ENCODE peak calls at places on chromosomes 7 and 10, in six cellular contexts. N, P, J, D, C and V are unnamed samples.
A peak's percentile ranks its signal among the peaks of the same experiment; 100 is the strongest.

GRCh38 chr7:158106272-158106671 is 481.4 kb downstream of the PTPRN2 start:
- DNase-seq in N (no peak), P (no peak), J (peak; percentile 25), D (no peak), C (no peak), V (no peak)

GRCh38 chr10:48187713-48188541 is 86.6 kb downstream of the FRMPD2 start:
- DNase-seq in N (no peak), P (no peak), J (no peak), D (no peak), C (no peak), V (no peak)

GRCh38 chr7:46854958-46855473 is 726.9 kb downstream of the TNS3 start:
- DNase-seq in N (peak; percentile 86), P (no peak), J (no peak), D (no peak), C (no peak), V (no peak)

GRCh38 chr10:6228647-6229046 is 25.9 kb downstream of the PFKFB3 start:
- DNase-seq in N (no peak), P (no peak), J (no peak), D (peak; percentile 67), C (no peak), V (no peak)

GRCh38 chr7:29078286-29078685 is 68.1 kb downstream of the CPVL start:
- DNase-seq in N (no peak), P (no peak), J (no peak), D (no peak), C (no peak), V (no peak)

GRCh38 chr7:101126651-101127459 is at the start of gene SERPINE1:
- DNase-seq in N (peak; percentile 100), P (peak; percentile 87), J (peak; percentile 93), D (peak; percentile 95), C (peak; percentile 62), V (peak; percentile 95)

GRCh38 chr7:43758861-43759683 is 592 bp downstream of the BLVRA start:
- DNase-seq in N (peak; percentile 70), P (no peak), J (peak; percentile 52), D (peak; percentile 82), C (peak; percentile 30), V (peak; percentile 48)

GRCh38 chr10:30630571-30630970 is 1.0 kb upstream of the LYZL2 start:
- DNase-seq in N (peak; percentile 74), P (no peak), J (no peak), D (no peak), C (no peak), V (no peak)

GRCh38 chr7:44278451-44279161 is 46.8 kb downstream of the CAMK2B start:
- DNase-seq in N (peak; percentile 20), P (peak; percentile 18), J (peak; percentile 33), D (peak; percentile 36), C (no peak), V (peak; percentile 7)

GRCh38 chr10:72663971-72664370 is 28.0 kb upstream of the MCU start:
- DNase-seq in N (peak; percentile 11), P (no peak), J (no peak), D (no peak), C (no peak), V (no peak)

GRCh38 chr7:25858200-25858561 is 293.8 kb upstream of the NFE2L3 start:
- DNase-seq in N (no peak), P (no peak), J (no peak), D (no peak), C (no peak), V (no peak)

GRCh38 chr7:110119883-110120581 is 970.9 kb upstream of the LRRN3 start:
- DNase-seq in N (no peak), P (peak; percentile 27), J (no peak), D (peak; percentile 39), C (no peak), V (no peak)

GRCh38 chr7:21749318-21749717 is 196.4 kb downstream of the CDCA7L start:
- DNase-seq in N (no peak), P (peak; percentile 33), J (no peak), D (no peak), C (no peak), V (no peak)

GRCh38 chr10:21502371-21502765 is 23.1 kb downstream of the SKIDA1 start:
- DNase-seq in N (no peak), P (no peak), J (no peak), D (no peak), C (no peak), V (no peak)

GRCh38 chr10:44937201-44938005 is 22.2 kb upstream of the RASSF4 start:
- DNase-seq in N (no peak), P (peak; percentile 5), J (peak; percentile 30), D (peak; percentile 12), C (no peak), V (no peak)

GRCh38 chr10:5948999-5949759 is 28.2 kb downstream of the IL15RA start:
- DNase-seq in N (peak; percentile 76), P (peak; percentile 76), J (no peak), D (peak; percentile 81), C (no peak), V (peak; percentile 66)

GRCh38 chr10:110641256-110641655 is 2.9 kb upstream of the RBM20 start:
- DNase-seq in N (no peak), P (peak; percentile 88), J (peak; percentile 68), D (no peak), C (no peak), V (no peak)

GRCh38 chr7:11232462-11232861 is 258.8 kb downstream of the PHF14 start:
- DNase-seq in N (peak; percentile 54), P (no peak), J (no peak), D (no peak), C (no peak), V (no peak)

GRCh38 chr10:95096143-95096542 is 26.8 kb upstream of the CYP2C8 start:
- DNase-seq in N (no peak), P (no peak), J (no peak), D (no peak), C (no peak), V (no peak)

GRCh38 chr7:7696458-7697119 is 21.8 kb downstream of the RPA3 start:
- DNase-seq in N (peak; percentile 65), P (no peak), J (no peak), D (no peak), C (no peak), V (no peak)

GRCh38 chr10:56178210-56178609 is 182.8 kb downstream of the ZWINT start:
- DNase-seq in N (no peak), P (no peak), J (no peak), D (no peak), C (no peak), V (no peak)

GRCh38 chr7:103447073-103447960 is 1.3 kb upstream of the SLC26A5 start:
- DNase-seq in N (peak; percentile 69), P (peak; percentile 86), J (peak; percentile 47), D (no peak), C (no peak), V (no peak)

DNA sequence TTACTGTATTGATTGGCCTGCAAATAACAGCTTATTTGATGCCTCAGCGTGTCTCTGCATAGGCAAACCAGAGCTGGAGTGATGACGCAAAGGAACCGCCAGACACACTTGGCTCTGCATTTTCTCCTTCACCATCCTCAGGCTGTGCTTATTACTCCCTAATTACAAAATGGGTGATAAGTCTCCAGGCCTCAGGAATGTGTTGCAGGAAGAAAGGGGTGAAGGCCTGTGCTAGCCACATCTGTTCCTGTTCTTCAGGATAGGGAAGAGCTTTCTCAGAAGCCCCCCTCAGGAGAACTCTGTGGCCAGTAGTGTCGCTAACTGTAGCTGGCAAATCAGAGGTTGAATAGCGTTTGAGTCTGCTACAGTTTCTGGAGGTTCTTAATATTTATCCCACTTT is 5.1 kb downstream of the TDRD1 start:
- DNase-seq in N (no peak), P (no peak), J (no peak), D (no peak), C (no peak), V (no peak)
- H3K27ac ChIP-seq in N (no peak overlapping the region), P (no peak overlapping the region), J (no peak overlapping the region), D (no peak overlapping the region), C (no peak overlapping the region), V (no peak overlapping the region)

DNA sequence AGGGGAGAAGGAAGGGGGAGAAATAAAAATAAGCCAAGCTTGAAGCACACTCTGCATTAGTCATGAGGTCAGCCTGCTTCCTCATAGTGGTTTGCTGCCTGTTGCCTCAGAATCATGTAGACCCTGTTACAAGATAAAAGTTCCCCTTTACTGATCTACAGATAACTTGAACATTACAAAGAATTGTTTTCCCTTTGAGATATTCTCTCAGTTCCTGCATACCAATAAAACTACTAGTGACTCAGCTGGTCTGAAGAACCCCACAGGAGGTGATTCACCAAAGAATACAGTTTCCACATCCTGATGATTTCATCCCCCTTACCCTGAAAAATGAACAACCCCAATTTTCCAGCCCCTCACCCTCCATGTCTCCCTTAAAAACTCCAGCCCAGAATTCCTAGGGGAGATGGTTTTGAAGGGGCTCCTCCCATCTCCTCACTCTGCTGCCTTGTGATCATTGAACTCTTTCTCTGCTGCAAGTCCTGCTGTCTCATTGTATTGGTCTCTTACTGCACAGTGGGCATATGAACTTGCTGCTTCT is 31.5 kb upstream of the NRP1 start:
- DNase-seq in N (peak; percentile 92), P (no peak), J (peak; percentile 77), D (no peak), C (no peak), V (no peak)
- H3K27ac ChIP-seq in N (peak overlapping the region; percentile 97), P (no peak overlapping the region), J (peak overlapping the region; percentile 92), D (no peak overlapping the region), C (no peak overlapping the region), V (no peak overlapping the region)

GRCh38 chr10:79995979-79996629 is 47.2 kb upstream of the SFTPD start:
- DNase-seq in N (no peak), P (no peak), J (no peak), D (no peak), C (no peak), V (no peak)

GRCh38 chr10:80000541-80000940 is 51.6 kb upstream of the SFTPD start:
- DNase-seq in N (no peak), P (no peak), J (no peak), D (no peak), C (no peak), V (no peak)

GRCh38 chr10:79994556-79994955 is 45.7 kb upstream of the SFTPD start:
- DNase-seq in N (no peak), P (no peak), J (no peak), D (no peak), C (no peak), V (no peak)
- H3K27ac ChIP-seq in N (no peak overlapping the region), P (no peak overlapping the region), J (no peak overlapping the region), D (no peak overlapping the region), C (no peak overlapping the region), V (no peak overlapping the region)

DNA sequence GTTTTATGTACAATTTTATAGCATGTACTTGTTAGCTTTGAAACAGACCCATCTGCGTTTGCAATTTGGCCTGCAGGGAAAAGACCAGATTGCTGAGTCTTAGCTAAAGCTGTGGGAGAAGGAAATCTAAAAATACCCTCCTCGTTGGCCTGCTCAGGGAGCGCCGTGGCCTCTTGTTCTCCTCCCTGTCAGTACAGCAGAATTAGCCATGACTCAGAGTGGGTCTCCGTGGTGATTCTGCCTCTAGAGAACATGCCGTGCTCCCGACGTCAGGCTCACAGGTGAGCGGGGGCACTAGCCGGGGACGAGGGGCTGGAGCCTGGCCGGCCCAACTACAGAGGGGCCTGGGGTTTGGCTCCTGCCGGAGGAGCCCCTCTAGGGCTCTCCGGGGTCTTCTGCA is 98.8 kb downstream of the LHPP start:
- DNase-seq in N (peak; percentile 82), P (no peak), J (no peak), D (peak; percentile 83), C (no peak), V (peak; percentile 85)
- H3K27ac ChIP-seq in N (no peak overlapping the region), P (no peak overlapping the region), J (no peak overlapping the region), D (peak overlapping the region; percentile 4), C (peak overlapping the region; percentile 5), V (peak overlapping the region; percentile 58)